ENCODE peak calls at places on chromosomes 5 and 9, in nine cellular contexts. Y, H, D, W, V, Z, B, S and T are unnamed samples.

GRCh38 chr9:89281106-89281505 is 29.9 kb upstream of the CKS2 start:
- DNase-seq in H (no peak), W (no peak), Z (no peak), D (no peak), Y (peak; percentile 6), V (peak; percentile 65), S (no peak), B (no peak), T (no peak)

GRCh38 chr9:79570449-79571308 is 1.1 kb upstream of the TLE4 start:
- DNase-seq in S (peak; percentile 72), B (peak; percentile 72), W (peak; percentile 32), D (no peak), Z (peak; percentile 35), H (peak; percentile 95), Y (peak; percentile 63), V (peak; percentile 37), T (no peak)

GRCh38 chr5:99000878-99001277 is 72.1 kb upstream of the CHD1 start:
- DNase-seq in B (no peak), Z (no peak), V (no peak), H (no peak), S (no peak), W (no peak), Y (no peak), D (no peak), T (no peak)

GRCh38 chr5:4018007-4018406 is 422.4 kb downstream of the IRX1 start:
- DNase-seq in H (no peak), W (no peak), Y (no peak), D (no peak), Z (no peak), V (no peak), S (no peak), B (no peak), T (no peak)

GRCh38 chr5:172870807-172871431 is 36.9 kb downstream of the ERGIC1 start:
- DNase-seq in V (no peak), D (no peak), Z (no peak), Y (no peak), S (no peak), B (no peak), H (peak; percentile 75), W (peak; percentile 51), T (no peak)

GRCh38 chr5:116372931-116373597 is 201.6 kb downstream of the SEMA6A start:
- DNase-seq in H (no peak), B (no peak), W (no peak), Y (no peak), S (no peak), Z (no peak), V (no peak), D (no peak), T (no peak)

GRCh38 chr5:132856011-132856410 is 10.3 kb downstream of the GDF9 start:
- DNase-seq in D (no peak), H (no peak), Y (no peak), S (no peak), Z (no peak), V (no peak), B (no peak), W (no peak), T (no peak)

GRCh38 chr5:75051217-75051751 is 1.1 kb downstream of the GCNT4 start:
- DNase-seq in V (no peak), Y (no peak), W (no peak), Z (no peak), D (no peak), S (no peak), B (peak; percentile 57), H (peak; percentile 56), T (no peak)

GRCh38 chr9:32782476-32783167 is 718 bp upstream of the TMEM215 start:
- DNase-seq in Y (no peak), Z (no peak), V (no peak), D (no peak), B (peak; percentile 53), H (peak; percentile 59), W (no peak), S (no peak), T (no peak)

GRCh38 chr5:178535299-178536175 is 54.7 kb downstream of the COL23A1 start:
- DNase-seq in H (peak; percentile 72), W (peak; percentile 78), B (peak; percentile 43), S (peak; percentile 69), V (no peak), D (no peak), Z (no peak), Y (peak; percentile 26), T (no peak)

GRCh38 chr9:35452481-35452880 is 37.4 kb upstream of the RUSC2 start:
- DNase-seq in Y (no peak), B (no peak), H (no peak), W (no peak), D (no peak), S (no peak), Z (no peak), V (no peak), T (no peak)

GRCh38 chr5:171945476-171945875 is 61.0 kb downstream of the FBXW11 start:
- DNase-seq in V (no peak), D (no peak), S (no peak), Z (no peak), H (no peak), W (no peak), B (no peak), Y (no peak), T (no peak)

GRCh38 chr9:137545123-137545522 is 5.1 kb downstream of the PNPLA7 start:
- DNase-seq in D (no peak), Z (no peak), H (no peak), V (no peak), W (no peak), Y (peak; percentile 14), B (no peak), S (peak; percentile 63), T (no peak)

GRCh38 chr5:139124774-139125391 is 73.3 kb downstream of the SIL1 start:
- DNase-seq in B (no peak), D (no peak), Z (no peak), H (no peak), S (no peak), W (no peak), Y (no peak), V (no peak), T (no peak)

GRCh38 chr9:98886691-98887229 is 56.9 kb upstream of the COL15A1 start:
- DNase-seq in B (no peak), H (no peak), D (no peak), Z (no peak), S (no peak), Y (no peak), W (peak; percentile 71), V (peak; percentile 83), T (no peak)

GRCh38 chr5:68343421-68343826 is 127.9 kb downstream of the PIK3R1 start:
- DNase-seq in W (peak; percentile 54), S (peak; percentile 80), V (peak; percentile 90), H (no peak), Z (peak; percentile 42), D (peak; percentile 85), Y (peak; percentile 92), B (no peak), T (no peak)

GRCh38 chr9:130294664-130295063 is 29.1 kb downstream of the HMCN2 start:
- DNase-seq in S (no peak), D (no peak), V (no peak), W (no peak), B (no peak), Y (no peak), Z (no peak), H (no peak), T (no peak)

GRCh38 chr9:130291474-130291873 is 25.9 kb downstream of the HMCN2 start:
- DNase-seq in H (no peak), V (no peak), S (no peak), Y (no peak), D (no peak), Z (no peak), B (no peak), W (no peak), T (no peak)

GRCh38 chr9:130289711-130290241 is 24.2 kb downstream of the HMCN2 start:
- DNase-seq in Z (no peak), S (no peak), B (peak; percentile 36), D (no peak), W (no peak), H (no peak), V (no peak), Y (no peak), T (no peak)

GRCh38 chr9:130290353-130291181 is 25.0 kb downstream of the HMCN2 start:
- DNase-seq in Y (peak; percentile 51), S (no peak), B (no peak), W (no peak), Z (peak; percentile 69), D (no peak), V (no peak), H (no peak), T (no peak)

DNA sequence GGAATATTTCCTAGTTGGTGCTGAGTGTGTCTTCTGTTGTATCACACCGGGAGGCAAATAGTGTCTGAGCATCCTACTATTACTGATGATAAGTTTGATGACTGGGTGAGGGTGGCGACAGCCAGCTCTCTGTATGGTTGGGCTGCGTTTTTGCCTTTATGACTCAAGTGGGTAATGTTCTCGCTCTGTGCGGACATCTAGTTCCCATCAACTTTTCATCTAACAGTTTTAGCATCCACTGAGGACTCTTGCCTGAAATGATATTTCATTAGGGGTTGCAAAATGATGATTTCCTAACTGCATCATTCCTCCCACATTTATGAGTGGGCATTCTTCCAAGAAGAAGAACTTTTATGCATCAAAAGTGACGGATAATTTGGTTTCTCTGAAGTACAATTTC is 26.5 kb downstream of the HMCN2 start:
- DNase-seq in Z (no peak), H (no peak), V (no peak), W (no peak), Y (no peak), S (peak; percentile 77), D (no peak), B (no peak), T (no peak)
- H3K27me3 ChIP-seq in Z (no peaks in the 10 kb centered on the region), H (no peaks in the 10 kb centered on the region), V (peaks cover 8% of the 10 kb centered on the region), W (peaks cover 28% of the 10 kb centered on the region), Y (peaks cover 29% of the 10 kb centered on the region), S (no peaks in the 10 kb centered on the region), D (peaks cover 37% of the 10 kb centered on the region), B (no peaks in the 10 kb centered on the region), T (peaks cover 12% of the 10 kb centered on the region)

GRCh38 chr9:10045598-10045997 is 567.2 kb downstream of the PTPRD start:
- DNase-seq in Y (peak; percentile 9), D (no peak), Z (no peak), B (no peak), W (no peak), V (no peak), H (no peak), S (no peak), T (no peak)
- TF ChIP-seq CTCF in Y (peak; percentile 67), D (peak; percentile 42), Z (no peak), B (no peak), W (peak; percentile 39), V (peak; percentile 6), H (no peak), S (no peak), T (no peak)

GRCh38 chr9:130262061-130262745 is 3.4 kb upstream of the HMCN2 start:
- DNase-seq in Y (no peak), H (peak; percentile 36), W (no peak), S (no peak), V (no peak), Z (no peak), D (no peak), B (no peak), T (no peak)
- H3K27me3 ChIP-seq in Y (peaks cover 54% of the 10 kb centered on the region), H (peaks cover 4% of the 10 kb centered on the region), W (peaks cover 56% of the 10 kb centered on the region), S (peaks cover 19% of the 10 kb centered on the region), V (peaks cover 47% of the 10 kb centered on the region), Z (no peaks in the 10 kb centered on the region), D (peaks cover 56% of the 10 kb centered on the region), B (no peaks in the 10 kb centered on the region), T (no peaks in the 10 kb centered on the region)

DNA sequence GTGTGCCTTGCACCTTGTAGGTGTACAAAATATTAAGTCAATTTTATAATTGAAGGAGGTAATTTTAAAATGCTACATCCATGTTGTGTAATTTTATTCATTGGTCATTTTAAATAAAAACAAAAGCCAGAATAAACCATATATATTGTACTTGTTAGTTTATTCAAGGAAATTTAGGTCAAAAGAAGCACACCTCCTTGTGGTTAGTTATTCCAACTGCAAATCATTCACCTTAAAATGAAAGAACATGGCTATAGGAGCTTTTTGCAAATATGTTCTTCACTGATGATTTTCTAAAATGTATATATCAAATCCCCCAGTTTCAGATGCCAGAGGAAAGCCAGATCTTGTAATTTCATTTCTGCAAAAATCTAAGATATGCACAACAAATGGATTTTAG is 5.4 kb upstream of the MOCS2 start:
- DNase-seq in W (no peak), Y (no peak), D (no peak), V (no peak), B (no peak), H (no peak), Z (no peak), S (no peak), T (no peak)
- TF ChIP-seq CTCF in W (no peak), Y (peak; percentile 45), D (peak; percentile 42), V (peak; percentile 6), B (no peak), H (no peak), Z (no peak), S (no peak), T (peak; percentile 49)